ENCODE peak calls at places on chromosome 20, in six cellular contexts. S is mesendoderm, D is H9, L is neuronal stem cell, V is IMR-90, R is H1. F is an unnamed sample. For H3K79me1, the result is how much of the 10 kb centered on the place peaks cover.

GRCh38 chr20:6061544-6061943 is 7.7 kb upstream of the LRRN4 start:
- DNase-seq in R (no peak), S (no peak), L (no peak), V (no peak), D (no peak), F (no peak)

GRCh38 chr20:40860487-40860902 is 168.1 kb upstream of the TOP1 start:
- DNase-seq in R (no peak), D (no peak), V (peak), L (no peak), S (peak), F (peak)

GRCh38 chr20:16574656-16575355 is 1.6 kb upstream of the KIF16B start:
- DNase-seq in L (peak), S (peak), D (peak), V (peak), R (peak), F (peak)

GRCh38 chr20:44041001-44041400 is 126.3 kb downstream of the TOX2 start:
- DNase-seq in R (peak), S (no peak), L (no peak), V (no peak), D (no peak), F (no peak)

GRCh38 chr20:17854307-17854903 is 114.2 kb downstream of the SNX5 start:
- DNase-seq in D (peak), R (no peak), L (no peak), S (peak), V (peak), F (peak)

GRCh38 chr20:57065646-57066045 is 200.8 kb downstream of the BMP7 start:
- DNase-seq in R (no peak), L (no peak), S (peak), V (no peak), D (no peak), F (peak)

GRCh38 chr20:4234128-4234527 is 218.8 kb upstream of the RNF24 start:
- DNase-seq in V (peak), R (no peak), D (no peak), L (no peak), S (no peak), F (no peak)

GRCh38 chr20:54250691-54251090 is 42.8 kb downstream of the PFDN4 start:
- DNase-seq in D (no peak), L (no peak), V (no peak), S (no peak), R (no peak), F (no peak)

GRCh38 chr20:5073154-5074049 is 46.4 kb downstream of the PCNA start:
- DNase-seq in V (peak), D (peak), L (no peak), S (peak), R (peak), F (peak)

GRCh38 chr20:17431621-17432364 is 99.4 kb downstream of the BFSP1 start:
- DNase-seq in V (peak), L (peak), R (peak), S (peak), D (peak), F (peak)

GRCh38 chr20:4830696-4831095 is 109.0 kb downstream of the PRND start:
- DNase-seq in L (no peak), V (no peak), D (no peak), R (no peak), S (no peak), F (no peak)

GRCh38 chr20:4470375-4470774 is 251.3 kb upstream of the PRND start:
- DNase-seq in S (no peak), R (no peak), V (peak), L (no peak), D (no peak), F (peak)

GRCh38 chr20:44211177-44212039 is 837 bp upstream of the OSER1 start:
- DNase-seq in R (no peak), L (no peak), V (peak), D (no peak), S (no peak), F (peak)

GRCh38 chr20:25247100-25247665 is 702 bp upstream of the PYGB start:
- DNase-seq in D (peak), R (peak), S (peak), V (peak), L (peak), F (peak)

GRCh38 chr20:24662286-24662685 is 192.9 kb downstream of the SYNDIG1 start:
- DNase-seq in D (no peak), V (no peak), L (no peak), R (no peak), S (no peak), F (no peak)

GRCh38 chr20:8305449-8305978 is 173.4 kb downstream of the PLCB1 start:
- DNase-seq in D (peak), S (peak), L (peak), R (peak), V (peak), F (peak)

GRCh38 chr20:52433326-52434040 is 241.9 kb upstream of the ZFP64 start:
- DNase-seq in L (no peak), R (no peak), V (no peak), D (no peak), S (no peak), F (no peak)

GRCh38 chr20:61382194-61382593 is 130.1 kb downstream of the CDH4 start:
- DNase-seq in S (peak), V (no peak), R (no peak), D (no peak), L (no peak), F (no peak)

GRCh38 chr20:51221791-51222408 is 199.0 kb upstream of the KCNG1 start:
- DNase-seq in D (peak), S (peak), V (peak), R (peak), L (no peak), F (peak)

GRCh38 chr20:61185841-61186601 is 66.0 kb upstream of the CDH4 start:
- DNase-seq in L (no peak), V (peak), R (no peak), S (peak), D (no peak), F (peak)

GRCh38 chr20:14512856-14513255 is 175.4 kb upstream of the FLRT3 start:
- DNase-seq in L (no peak), V (no peak), R (no peak), D (no peak), S (no peak), F (no peak)

GRCh38 chr20:11143481-11143880 is 469.7 kb upstream of the JAG1 start:
- DNase-seq in R (no peak), S (peak), L (no peak), V (peak), D (no peak), F (no peak)

GRCh38 chr20:59778615-59779200 is 154.7 kb downstream of the SYCP2 start:
- DNase-seq in V (no peak), L (no peak), S (no peak), D (peak), R (no peak), F (no peak)

GRCh38 chr20:3312940-3313656 is 74.1 kb upstream of the SLC4A11 start:
- DNase-seq in D (no peak), R (no peak), S (peak), L (no peak), V (peak), F (peak)

GRCh38 chr20:37781626-37782025 is 87.8 kb downstream of the CTNNBL1 start:
- DNase-seq in R (no peak), V (peak), S (no peak), D (no peak), L (no peak), F (peak)

GRCh38 chr20:53425481-53425880 is 168.2 kb downstream of the ZNF217 start:
- DNase-seq in S (no peak), D (no peak), V (no peak), R (no peak), L (no peak), F (no peak)

GRCh38 chr20:54284928-54285704 is 77.2 kb downstream of the PFDN4 start:
- DNase-seq in V (peak), S (no peak), R (no peak), L (no peak), D (no peak), F (no peak)

DNA sequence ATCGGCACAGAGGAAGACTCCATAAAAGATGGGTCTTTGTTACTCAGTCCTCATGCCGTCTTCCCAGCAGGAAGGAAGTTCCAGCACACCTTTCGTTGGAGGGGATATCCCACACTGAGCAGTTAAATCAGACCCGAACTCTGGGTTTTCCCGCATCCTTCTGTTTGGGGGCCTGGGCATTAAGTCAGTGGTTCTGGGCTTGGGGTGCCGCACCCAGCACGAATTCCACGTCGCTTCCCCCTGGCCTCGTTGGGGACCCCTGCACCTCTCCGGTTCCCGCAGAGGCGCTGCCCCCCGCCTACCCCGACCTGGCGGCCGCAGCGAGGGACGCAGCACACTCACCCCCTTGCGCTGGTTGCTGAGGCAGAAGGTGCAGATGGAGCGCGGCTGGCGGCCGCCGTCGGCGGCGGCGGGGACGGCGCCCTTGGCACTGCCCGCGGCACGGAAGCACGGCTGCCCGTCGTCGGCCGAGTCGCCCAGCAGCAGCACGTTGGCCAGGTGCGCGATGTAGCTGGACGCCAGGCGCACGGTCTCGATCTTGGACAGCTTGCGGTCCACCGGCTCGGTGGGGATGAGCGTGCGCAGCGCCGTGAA is 641 bp downstream of the TCF15 start:
- DNase-seq in L (no peak), D (no peak), V (no peak), S (no peak), R (peak), F (no peak)
- H2BK15ac ChIP-seq in L (peak), D (no peak), V (no peak), S (no peak), R (no peak), F (no peak)

GRCh38 chr20:63212393-63212730 is 3.6 kb downstream of the YTHDF1 start:
- DNase-seq in L (no peak), D (no peak), V (no peak), S (peak), R (no peak), F (peak)

GRCh38 chr20:63212792-63213191 is 3.1 kb downstream of the YTHDF1 start:
- DNase-seq in S (no peak), L (no peak), V (no peak), R (no peak), D (no peak), F (no peak)

GRCh38 chr20:63215101-63216040 is 560 bp downstream of the YTHDF1 start:
- DNase-seq in S (peak), R (no peak), D (no peak), L (no peak), V (peak), F (peak)

GRCh38 chr20:63216041-63216848 is at the start of gene YTHDF1:
- DNase-seq in R (peak), S (peak), D (peak), V (peak), L (peak), F (peak)

DNA sequence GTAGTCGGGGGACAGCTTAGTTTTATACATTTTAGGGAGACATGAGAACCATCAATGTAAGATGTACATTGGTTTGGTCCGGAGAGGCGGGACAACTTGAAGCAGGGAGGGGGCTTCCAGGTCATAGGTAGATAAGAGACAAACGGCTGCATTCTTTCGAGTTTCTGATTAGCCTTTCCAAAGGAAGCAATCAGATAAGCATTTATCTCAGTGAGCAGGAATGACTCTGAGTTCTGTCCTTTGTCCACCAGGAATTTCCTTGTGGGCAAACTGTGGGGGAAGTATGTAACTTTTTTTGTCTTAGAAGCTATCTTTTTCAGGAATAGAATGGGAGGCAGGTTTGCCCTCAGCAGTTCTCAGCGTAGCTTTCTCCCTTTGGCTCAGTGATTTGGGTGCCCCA is 1.4 kb downstream of the YTHDF1 start:
- DNase-seq in S (peak), V (no peak), R (no peak), D (no peak), L (no peak), F (no peak)
- H4K8ac ChIP-seq in S (no peak), V (no peak), R (no peak), D (no peak), L (no peak), F (no peak)

GRCh38 chr20:45343867-45344721 is 4.1 kb downstream of the SDC4 start:
- DNase-seq in R (no peak), V (peak), L (no peak), S (peak), D (peak), F (peak)
- H3K79me1 ChIP-seq in R (under half), V (under half), L (under half), S (under half), D (under half), F (under half)

GRCh38 chr20:36584018-36584481 is 10.7 kb downstream of the TGIF2 start:
- DNase-seq in L (no peak), R (no peak), D (no peak), S (no peak), V (no peak), F (no peak)

GRCh38 chr20:36578642-36579041 is 5.2 kb downstream of the TGIF2 start:
- DNase-seq in D (no peak), R (no peak), L (no peak), V (no peak), S (no peak), F (no peak)

GRCh38 chr20:36582322-36582721 is 8.9 kb downstream of the TGIF2 start:
- DNase-seq in D (no peak), S (no peak), V (no peak), R (no peak), L (no peak), F (no peak)

GRCh38 chr20:36582821-36583220 is 9.4 kb downstream of the TGIF2 start:
- DNase-seq in V (no peak), L (no peak), S (no peak), R (no peak), D (no peak), F (no peak)

DNA sequence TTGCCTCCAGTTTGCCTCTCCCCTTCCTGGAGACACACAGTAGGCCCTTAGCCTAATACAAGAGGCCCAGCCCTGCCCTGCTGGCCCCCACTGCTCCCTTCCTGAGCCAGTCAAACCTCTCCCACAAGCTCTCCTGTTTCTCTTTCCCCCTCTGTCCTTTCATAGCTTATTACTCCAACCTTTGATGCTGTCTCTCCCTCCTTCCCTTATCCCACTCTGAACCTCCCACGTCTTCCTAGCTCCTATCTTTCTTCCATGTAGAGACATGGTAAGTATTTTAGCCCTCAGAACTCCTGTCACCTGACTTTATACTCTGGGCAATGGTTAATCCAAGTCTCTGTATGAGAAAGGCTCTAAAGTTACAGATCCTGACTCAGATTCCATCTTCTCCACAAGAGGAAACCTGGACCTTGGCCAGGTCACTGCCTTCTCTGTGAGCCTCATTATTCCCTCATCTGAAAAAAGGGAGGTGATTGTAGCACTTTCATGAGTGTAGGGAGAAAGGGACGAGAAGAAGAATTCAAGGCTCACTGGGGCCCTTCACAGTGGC is 6.7 kb downstream of the TGIF2 start:
- DNase-seq in L (no peak), V (peak), S (no peak), D (no peak), R (no peak), F (peak)
- H2BK15ac ChIP-seq in L (no peak), V (no peak), S (no peak), D (no peak), R (no peak), F (no peak)

DNA sequence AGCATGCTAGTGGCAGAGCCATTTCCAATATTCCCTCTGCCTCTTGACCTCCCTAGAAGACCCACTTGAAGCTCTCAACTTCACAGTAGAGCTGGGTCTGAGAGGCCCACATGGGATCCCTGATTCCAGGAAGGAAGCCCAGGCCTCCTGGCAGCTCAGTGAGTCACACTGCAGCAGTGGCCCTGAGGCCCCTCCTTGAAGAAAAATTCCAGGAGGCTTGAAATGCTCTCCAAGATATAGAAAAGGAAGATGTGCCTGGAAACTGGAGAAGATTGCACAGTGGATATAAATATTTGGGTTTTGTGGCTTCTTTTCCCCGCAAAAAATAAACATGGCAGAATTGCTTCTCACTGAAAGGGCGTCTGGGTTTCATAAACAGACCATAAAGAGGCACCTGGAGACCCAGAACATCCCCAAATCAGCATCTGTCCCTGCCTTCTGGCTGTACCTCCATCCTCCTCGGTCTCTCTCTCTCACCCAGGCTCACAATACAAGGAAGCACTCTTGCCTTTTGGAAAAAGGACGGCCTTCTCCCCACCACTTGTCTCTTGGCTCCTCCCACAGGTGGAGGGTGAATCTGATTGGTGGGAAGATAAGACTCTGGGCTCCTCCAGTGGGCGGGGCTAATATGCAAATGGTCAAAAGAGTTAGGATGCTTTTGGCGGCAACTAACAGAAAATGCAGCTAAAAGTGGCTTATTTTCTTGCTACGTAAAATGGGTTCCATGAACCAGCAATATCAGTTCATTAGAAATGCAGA is 200.0 kb upstream of the SULF2 start:
- DNase-seq in V (peak), D (peak), S (peak), L (no peak), R (no peak), F (peak)
- H4K8ac ChIP-seq in V (no peak), D (no peak), S (no peak), L (no peak), R (no peak), F (no peak)

DNA sequence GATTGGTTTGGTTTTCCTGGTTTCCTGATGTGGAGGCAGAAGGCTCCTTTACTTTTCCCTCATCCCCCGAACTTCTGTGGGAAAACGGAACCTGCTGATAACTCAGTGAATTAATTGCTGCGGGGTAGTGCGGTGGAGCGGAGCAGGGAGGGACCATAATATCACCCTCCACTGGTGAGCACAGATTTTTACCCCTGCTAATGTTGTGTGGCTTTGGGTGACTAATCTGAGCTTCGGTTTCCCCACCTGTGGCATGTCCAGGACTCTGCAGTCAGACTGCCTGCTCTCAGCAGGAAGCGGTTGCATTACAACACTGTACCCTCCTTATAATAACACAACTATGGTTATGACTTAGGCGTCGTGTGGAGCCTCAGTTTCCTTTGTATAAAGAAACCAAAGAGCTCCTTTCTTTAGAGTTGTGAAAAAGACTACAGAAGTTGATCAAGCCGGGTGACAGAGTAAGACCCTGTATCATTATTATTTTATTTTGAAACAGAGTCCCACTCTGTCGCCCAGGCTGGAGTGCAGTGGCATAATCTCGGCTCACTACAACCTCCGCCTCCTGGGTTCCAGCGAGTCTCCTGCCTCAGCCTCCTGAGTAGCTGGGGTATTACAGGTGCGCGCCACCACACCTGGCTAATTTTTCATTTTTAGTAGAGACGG is 2.2 kb upstream of the ID1 start:
- DNase-seq in V (peak), R (no peak), D (no peak), S (no peak), L (no peak), F (peak)
- H3K79me1 ChIP-seq in V (under half), R (under half), D (under half), S (under half), L (under half), F (under half)

GRCh38 chr20:23289724-23290395 is 60.7 kb upstream of the NXT1 start:
- DNase-seq in L (no peak), V (no peak), R (no peak), D (no peak), S (no peak), F (no peak)

GRCh38 chr20:23293689-23294088 is 56.9 kb upstream of the NXT1 start:
- DNase-seq in D (no peak), L (no peak), V (no peak), S (no peak), R (no peak), F (peak)

GRCh38 chr20:23290761-23291574 is 59.6 kb upstream of the NXT1 start:
- DNase-seq in R (no peak), S (no peak), D (no peak), V (no peak), L (no peak), F (no peak)

GRCh38 chr20:23294166-23294565 is 56.4 kb upstream of the NXT1 start:
- DNase-seq in R (no peak), L (no peak), S (no peak), D (no peak), V (no peak), F (peak)

GRCh38 chr20:23291575-23292240 is 58.9 kb upstream of the NXT1 start:
- DNase-seq in R (no peak), V (no peak), S (no peak), L (no peak), D (no peak), F (no peak)
- H2BK15ac ChIP-seq in R (no peak), V (no peak), S (no peak), L (no peak), D (no peak), F (no peak)

DNA sequence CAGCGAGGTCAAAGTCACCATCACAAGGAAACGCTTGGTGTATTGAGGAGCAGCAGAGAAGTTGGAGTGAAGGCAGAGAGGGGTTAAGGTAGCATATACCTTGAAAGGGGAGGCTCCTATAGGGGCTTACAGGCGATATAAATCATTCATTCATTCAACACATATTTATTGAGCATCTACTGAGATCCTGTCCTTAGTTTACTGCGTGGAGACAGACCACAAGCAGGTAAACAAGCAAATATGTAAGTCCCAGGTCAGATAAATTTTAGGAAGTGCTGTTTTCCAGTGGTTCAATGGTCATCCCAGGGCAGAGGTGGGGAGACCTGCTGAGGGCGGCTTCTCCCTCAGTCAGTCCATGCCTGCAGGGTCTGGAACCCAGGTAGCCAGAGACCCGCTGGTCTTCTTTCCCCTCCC is 761 bp upstream of the DNMT3B start:
- DNase-seq in L (no peak), D (no peak), S (no peak), R (no peak), V (no peak), F (no peak)
- H4K8ac ChIP-seq in L (no peak), D (no peak), S (no peak), R (peak), V (peak), F (peak)